ENCODE peak calls at places on chromosomes 1 and 21, in four cellular contexts. D, M, G and R are unnamed samples.

GRCh38 chr1:162678439-162678838 is 46.2 kb downstream of the DDR2 start:
- DNase-seq in D (no peak), M (no peak), G (peak; percentile 9), R (peak; percentile 21)

GRCh38 chr1:31412732-31413404 is at the start of gene SERINC2:
- DNase-seq in D (peak; percentile 95), M (peak; percentile 81), G (no peak), R (peak; percentile 28)

GRCh38 chr1:24847995-24848857 is 81.8 kb downstream of the RUNX3 start:
- DNase-seq in D (peak; percentile 84), M (peak; percentile 99), G (peak; percentile 64), R (peak; percentile 58)

GRCh38 chr1:11654571-11655262 is at the start of gene FBXO44:
- DNase-seq in D (peak; percentile 87), M (peak; percentile 90), G (peak; percentile 62), R (no peak)

GRCh38 chr1:192810253-192810880 is 1.5 kb downstream of the RGS2 start:
- DNase-seq in D (no peak), M (no peak), G (no peak), R (no peak)

GRCh38 chr1:11147371-11147770 is 41.8 kb upstream of the ANGPTL7 start:
- DNase-seq in D (no peak), M (no peak), G (no peak), R (no peak)

GRCh38 chr1:11655263-11656079 is 794 bp downstream of the FBXO44 start:
- DNase-seq in D (no peak), M (no peak), G (no peak), R (no peak)

GRCh38 chr1:2271841-2272655 is 43.9 kb downstream of the SKI start:
- DNase-seq in D (no peak), M (no peak), G (no peak), R (no peak)

GRCh38 chr1:245121523-245121922 is 33.3 kb upstream of the KIF26B start:
- DNase-seq in D (no peak), M (no peak), G (no peak), R (no peak)

GRCh38 chr1:219788091-219788490 is 140.3 kb downstream of the SLC30A10 start:
- DNase-seq in D (no peak), M (no peak), G (no peak), R (no peak)

GRCh38 chr1:34460193-34460592 is 283.5 kb downstream of the C1orf94 start:
- DNase-seq in D (peak; percentile 60), M (peak; percentile 85), G (peak; percentile 21), R (peak; percentile 21)

GRCh38 chr1:30516505-30516858 is 206.9 kb downstream of the MATN1 start:
- DNase-seq in D (no peak), M (no peak), G (no peak), R (no peak)

GRCh38 chr1:230072296-230072695 is 5.3 kb downstream of the GALNT2 start:
- DNase-seq in D (no peak), M (peak; percentile 26), G (no peak), R (no peak)

GRCh38 chr1:168428063-168428731 is 115.6 kb downstream of the XCL2 start:
- DNase-seq in D (no peak), M (no peak), G (no peak), R (no peak)

GRCh38 chr1:91803133-91803532 is 82.8 kb downstream of the TGFBR3 start:
- DNase-seq in D (no peak), M (no peak), G (no peak), R (no peak)

GRCh38 chr1:45299981-45300668 is 26.6 kb upstream of the HPDL start:
- DNase-seq in D (peak; percentile 65), M (peak; percentile 46), G (peak; percentile 80), R (peak; percentile 50)

GRCh38 chr1:67561704-67562113 is 123.3 kb upstream of the GADD45A start:
- DNase-seq in D (peak; percentile 78), M (peak; percentile 98), G (peak; percentile 74), R (peak; percentile 82)

GRCh38 chr1:68049941-68050878 is at the start of gene DIRAS3:
- DNase-seq in D (no peak), M (no peak), G (no peak), R (peak; percentile 6)

GRCh38 chr1:157724537-157725213 is 24.1 kb upstream of the FCRL3 start:
- DNase-seq in D (no peak), M (no peak), G (no peak), R (no peak)

GRCh38 chr1:245377854-245378253 is 223.1 kb downstream of the KIF26B start:
- DNase-seq in D (no peak), M (no peak), G (no peak), R (no peak)

GRCh38 chr1:207030522-207031009 is 2.0 kb downstream of the C1orf116 start:
- DNase-seq in D (no peak), M (no peak), G (no peak), R (no peak)
- TF ChIP-seq CHD2 in D (no peak), M (no peak), G (no peak), R (no peak)

DNA sequence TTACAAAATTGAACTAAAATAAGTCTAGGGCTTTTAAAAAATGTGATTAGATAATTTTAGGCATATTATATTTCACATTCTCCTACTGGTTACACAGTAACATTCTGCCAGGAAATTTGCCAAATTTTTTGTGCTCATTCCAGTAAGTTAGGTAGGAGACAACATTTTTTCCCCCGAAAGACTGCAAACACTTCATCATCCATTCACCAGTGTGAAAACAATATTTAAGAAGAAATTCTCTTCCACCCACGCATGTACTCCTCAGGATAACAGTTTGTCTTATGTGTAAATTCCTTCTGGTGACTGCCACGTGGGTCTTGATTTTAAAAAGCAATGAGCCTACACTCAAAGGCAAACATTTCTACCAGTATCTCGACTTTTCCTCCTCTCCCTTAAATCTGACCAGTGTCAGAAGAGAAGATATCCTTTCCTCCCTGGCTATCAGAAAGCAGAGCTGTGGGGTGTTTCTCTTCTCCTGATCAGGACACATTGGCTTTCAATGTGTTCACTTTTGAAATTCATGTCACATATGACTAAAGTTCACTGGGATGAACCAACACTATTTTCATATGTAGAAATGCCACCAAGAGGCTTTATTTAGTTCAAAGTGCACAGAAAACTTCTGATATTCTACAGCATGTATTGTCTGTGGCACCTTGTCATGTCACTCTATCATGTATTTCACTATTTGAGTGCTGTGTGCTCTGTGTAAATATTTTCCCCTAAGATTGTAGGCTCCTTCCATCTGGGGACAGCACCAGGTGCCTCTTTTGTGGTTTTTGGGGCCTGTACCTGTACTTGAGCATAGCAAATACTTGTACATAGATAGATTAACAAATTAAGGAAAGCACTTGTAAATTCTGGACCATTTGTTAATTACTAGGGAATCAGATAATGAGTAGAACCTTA is 38.6 kb downstream of the LHX9 start:
- DNase-seq in D (no peak), M (no peak), G (peak; percentile 31), R (no peak)
- TF ChIP-seq RNF2 in D (no peak), M (no peak), G (no peak), R (no peak)

GRCh38 chr21:42862123-42862475 is 17.2 kb downstream of the WDR4 start:
- DNase-seq in D (no peak), M (no peak), G (no peak), R (no peak)
- TF ChIP-seq CHD2 in D (no peak), M (no peak), G (no peak), R (no peak)

GRCh38 chr1:55560246-55560645 is 345.1 kb upstream of the USP24 start:
- DNase-seq in D (no peak), M (no peak), G (no peak), R (no peak)
- TF ChIP-seq RNF2 in D (no peak), M (no peak), G (no peak), R (no peak)

GRCh38 chr1:155871390-155871789 is 12.0 kb downstream of the SYT11 start:
- DNase-seq in D (no peak), M (no peak), G (no peak), R (no peak)
- TF ChIP-seq CHD2 in D (no peak), M (no peak), G (no peak), R (no peak)

DNA sequence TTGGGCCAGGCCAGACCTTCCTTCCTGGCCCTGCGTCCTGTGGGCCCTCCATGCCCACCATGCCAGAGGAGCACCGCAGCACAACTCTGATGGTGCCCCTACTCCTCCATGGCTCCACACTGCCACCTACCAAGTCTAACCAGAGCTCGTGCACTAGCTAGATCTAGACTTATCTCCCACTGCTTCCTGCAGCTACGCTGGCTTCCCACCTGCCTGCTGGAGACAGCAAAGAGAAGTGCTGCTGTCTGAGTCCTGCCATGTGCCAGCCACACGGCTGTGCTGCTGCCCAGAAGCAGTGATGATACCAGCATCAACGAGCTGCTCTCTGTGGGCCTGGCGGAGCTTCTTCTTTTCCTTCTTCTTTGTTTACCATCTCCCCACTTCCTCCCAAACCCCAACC is 4.5 kb downstream of the GUCA2B start:
- DNase-seq in D (no peak), M (no peak), G (peak; percentile 19), R (no peak)
- TF ChIP-seq RNF2 in D (no peak), M (no peak), G (no peak), R (no peak)

DNA sequence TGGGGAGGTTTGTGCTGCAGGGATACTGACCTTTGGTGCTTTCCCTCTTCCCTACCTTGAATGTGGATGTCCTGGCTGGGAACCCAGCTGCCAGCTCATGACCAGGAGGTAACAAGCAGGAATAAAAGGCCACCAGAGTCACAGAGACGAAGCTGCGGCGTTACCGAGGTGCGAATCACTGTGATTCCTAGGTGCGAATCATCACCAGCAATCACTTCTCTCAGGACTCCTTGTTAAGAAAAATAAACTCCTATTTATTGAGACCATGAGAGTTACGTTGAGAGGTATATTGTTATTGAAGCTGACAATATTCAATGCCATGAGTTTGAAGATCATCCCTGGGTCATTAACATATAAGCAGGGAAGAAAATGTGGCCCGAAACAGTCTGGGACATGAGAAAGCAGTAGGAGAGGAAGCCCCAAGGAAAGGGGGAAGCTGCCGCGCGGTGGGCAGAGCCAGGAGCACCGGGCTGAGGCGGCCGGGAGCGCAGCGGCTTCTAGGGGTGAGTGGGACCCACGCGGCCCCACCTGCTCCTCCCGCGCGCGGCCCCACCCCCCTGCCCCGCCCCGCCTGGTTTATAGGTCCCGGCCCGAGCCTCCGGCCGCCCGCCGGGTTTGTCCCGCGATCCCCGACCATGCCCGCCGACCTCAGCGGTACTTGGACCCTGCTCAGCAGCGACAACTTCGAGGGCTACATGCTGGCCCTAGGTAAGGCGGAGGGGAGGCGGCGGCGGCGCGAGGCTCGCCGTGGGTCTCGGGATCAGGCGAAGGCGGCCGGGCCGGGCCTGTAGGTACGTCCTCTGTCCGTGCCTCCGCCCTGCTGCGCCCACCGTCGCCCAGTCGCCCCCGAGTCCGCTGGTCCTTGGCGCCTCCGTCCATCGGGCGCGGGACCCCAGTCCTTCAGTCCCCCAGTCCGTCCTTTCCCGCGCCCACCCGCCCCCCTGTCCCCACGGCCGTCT is at the start of gene RBP7:
- DNase-seq in D (peak; percentile 69), M (peak; percentile 72), G (no peak), R (peak; percentile 27)
- TF ChIP-seq CHD2 in D (no peak), M (no peak), G (no peak), R (no peak)